ENCODE peak calls at places on chromosomes 5 and 9, in nine cellular contexts. B is effector memory CD4-positive, alpha-beta T cell; O is aorta; U is tibial artery; R is MM.1S; L is sigmoid colon; N is fibroblast of lung; W is endothelial cell of umbilical vein; S is colonic mucosa. H is an unnamed sample.

GRCh38 chr9:135480071-135480941 is 724 bp downstream of the PPP1R26 start:
- DNase-seq in R (peak; percentile 25), S (peak; percentile 71), W (peak; percentile 26), B (no peak), L (no peak), N (peak; percentile 21), O (no peak), U (no peak), H (peak; percentile 44)

GRCh38 chr9:100440071-100440470 is 13.1 kb downstream of the MSANTD3 start:
- DNase-seq in U (no peak), W (no peak), S (no peak), B (no peak), R (no peak), N (peak; percentile 68), L (no peak), O (no peak), H (no peak)

GRCh38 chr9:78144663-78145377 is 91.1 kb upstream of the CEP78 start:
- DNase-seq in O (no peak), R (no peak), L (no peak), B (no peak), W (peak; percentile 98), U (no peak), S (no peak), N (no peak), H (no peak)

GRCh38 chr5:54739371-54739770 is 221.8 kb downstream of the SNX18 start:
- DNase-seq in U (no peak), N (no peak), S (no peak), B (no peak), O (no peak), R (no peak), W (no peak), L (no peak), H (no peak)

GRCh38 chr9:110984890-110985437 is 53.3 kb downstream of the LPAR1 start:
- DNase-seq in W (no peak), R (no peak), O (no peak), L (no peak), S (no peak), B (no peak), U (no peak), N (no peak), H (no peak)

GRCh38 chr9:36337865-36338264 is 62.2 kb downstream of the RNF38 start:
- DNase-seq in O (no peak), N (no peak), W (peak; percentile 40), U (no peak), R (peak; percentile 11), L (no peak), S (no peak), B (no peak), H (no peak)

GRCh38 chr5:69091771-69092170 is 2.0 kb upstream of the SLC30A5 start:
- DNase-seq in B (no peak), U (no peak), R (no peak), N (no peak), W (no peak), O (no peak), S (no peak), L (no peak), H (no peak)

GRCh38 chr9:138013836-138014569 is 136.4 kb downstream of the CACNA1B start:
- DNase-seq in L (no peak), N (no peak), R (no peak), S (no peak), O (no peak), B (no peak), W (no peak), U (peak; percentile 56), H (no peak)

GRCh38 chr9:133681658-133682306 is 45.6 kb downstream of the DBH start:
- DNase-seq in N (no peak), O (no peak), R (no peak), L (no peak), U (no peak), S (no peak), B (no peak), W (no peak), H (no peak)

GRCh38 chr9:133680976-133681657 is 45.0 kb downstream of the DBH start:
- DNase-seq in L (no peak), O (no peak), N (no peak), R (no peak), B (no peak), U (no peak), W (no peak), S (no peak), H (no peak)

GRCh38 chr9:133683494-133684460 is 47.6 kb downstream of the DBH start:
- DNase-seq in B (peak; percentile 72), L (no peak), R (no peak), S (no peak), N (no peak), O (no peak), U (no peak), W (no peak), H (peak; percentile 59)

GRCh38 chr9:133684461-133685361 is 48.5 kb downstream of the DBH start:
- DNase-seq in L (no peak), R (no peak), U (no peak), N (no peak), W (no peak), O (no peak), B (no peak), S (no peak), H (no peak)

DNA sequence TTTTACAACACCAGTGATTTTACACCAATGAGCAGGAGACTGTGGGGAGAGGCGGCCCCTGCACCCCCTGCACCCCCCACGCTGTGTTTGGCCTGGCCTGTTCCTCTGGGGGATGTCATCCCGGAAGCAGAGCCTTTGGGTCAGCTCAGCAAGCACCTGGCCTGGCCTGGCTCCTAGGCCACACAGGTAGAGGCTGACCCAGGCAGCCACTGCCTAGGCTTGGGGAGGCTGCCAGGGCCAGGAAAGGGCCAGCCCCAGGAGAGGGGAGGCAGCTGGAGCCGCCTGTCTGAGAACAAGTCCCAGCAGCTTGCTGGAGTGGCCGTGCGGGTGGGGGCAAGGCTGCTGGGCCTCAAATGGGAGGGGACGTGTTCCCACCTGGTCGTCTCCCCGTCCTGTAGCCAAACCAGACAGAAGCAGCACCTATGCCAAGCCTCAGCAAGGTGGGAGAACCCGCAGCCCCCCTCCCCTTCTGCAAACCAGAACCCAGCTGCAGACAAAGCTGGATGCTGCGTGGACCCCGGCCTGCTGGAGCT is 46.9 kb downstream of the DBH start:
- DNase-seq in L (no peak), O (no peak), R (no peak), W (no peak), B (no peak), N (no peak), U (no peak), S (no peak), H (peak; percentile 16)
- H3K27ac ChIP-seq in L (no peak overlapping the region), O (no peak overlapping the region), R (no peak overlapping the region), W (no peak overlapping the region), B (peak overlapping the region; percentile 86), N (no peak overlapping the region), U (no peak overlapping the region), S (peak overlapping the region; percentile 42), H (peak overlapping the region; percentile 71)

GRCh38 chr9:134283111-134283515 is 43.1 kb upstream of the RXRA start:
- DNase-seq in N (peak; percentile 85), O (peak; percentile 93), U (peak; percentile 85), S (peak; percentile 34), B (no peak), W (peak; percentile 28), L (peak; percentile 96), R (no peak), H (peak; percentile 51)

GRCh38 chr9:134285215-134285845 is 40.9 kb upstream of the RXRA start:
- DNase-seq in R (no peak), N (no peak), U (no peak), W (no peak), B (no peak), S (no peak), O (no peak), L (no peak), H (no peak)

GRCh38 chr9:134284273-134284672 is 42.0 kb upstream of the RXRA start:
- DNase-seq in B (no peak), S (no peak), W (no peak), O (peak; percentile 84), N (no peak), U (peak; percentile 74), R (no peak), L (no peak), H (no peak)

GRCh38 chr9:134283692-134284265 is 42.5 kb upstream of the RXRA start:
- DNase-seq in B (no peak), N (no peak), U (no peak), O (no peak), L (no peak), R (no peak), S (no peak), W (no peak), H (no peak)

GRCh38 chr9:134284741-134285140 is 41.5 kb upstream of the RXRA start:
- DNase-seq in O (no peak), W (no peak), B (no peak), S (no peak), U (no peak), N (no peak), L (no peak), R (no peak), H (no peak)
- H3K27ac ChIP-seq in O (no peak overlapping the region), W (no peak overlapping the region), B (no peak overlapping the region), S (no peak overlapping the region), U (no peak overlapping the region), N (no peak overlapping the region), L (no peak overlapping the region), R (no peak overlapping the region), H (no peak overlapping the region)

GRCh38 chr5:1293997-1294838 is 650 bp downstream of the TERT start:
- DNase-seq in L (peak; percentile 54), N (no peak), U (peak; percentile 42), W (no peak), R (no peak), B (no peak), S (peak; percentile 19), O (peak; percentile 69), H (no peak)

GRCh38 chr5:1295650-1296037 is 776 bp upstream of the TERT start:
- DNase-seq in L (peak; percentile 60), S (peak; percentile 15), O (no peak), W (no peak), R (no peak), U (peak; percentile 55), B (no peak), N (no peak), H (no peak)

GRCh38 chr5:1292846-1293415 is 1.9 kb downstream of the TERT start:
- DNase-seq in L (peak; percentile 46), W (no peak), N (no peak), S (peak; percentile 15), R (no peak), U (peak; percentile 58), O (no peak), B (no peak), H (no peak)

GRCh38 chr5:1293416-1293996 is 1.4 kb downstream of the TERT start:
- DNase-seq in R (no peak), B (no peak), U (peak; percentile 38), L (no peak), W (no peak), O (peak; percentile 69), S (peak; percentile 16), N (no peak), H (no peak)

DNA sequence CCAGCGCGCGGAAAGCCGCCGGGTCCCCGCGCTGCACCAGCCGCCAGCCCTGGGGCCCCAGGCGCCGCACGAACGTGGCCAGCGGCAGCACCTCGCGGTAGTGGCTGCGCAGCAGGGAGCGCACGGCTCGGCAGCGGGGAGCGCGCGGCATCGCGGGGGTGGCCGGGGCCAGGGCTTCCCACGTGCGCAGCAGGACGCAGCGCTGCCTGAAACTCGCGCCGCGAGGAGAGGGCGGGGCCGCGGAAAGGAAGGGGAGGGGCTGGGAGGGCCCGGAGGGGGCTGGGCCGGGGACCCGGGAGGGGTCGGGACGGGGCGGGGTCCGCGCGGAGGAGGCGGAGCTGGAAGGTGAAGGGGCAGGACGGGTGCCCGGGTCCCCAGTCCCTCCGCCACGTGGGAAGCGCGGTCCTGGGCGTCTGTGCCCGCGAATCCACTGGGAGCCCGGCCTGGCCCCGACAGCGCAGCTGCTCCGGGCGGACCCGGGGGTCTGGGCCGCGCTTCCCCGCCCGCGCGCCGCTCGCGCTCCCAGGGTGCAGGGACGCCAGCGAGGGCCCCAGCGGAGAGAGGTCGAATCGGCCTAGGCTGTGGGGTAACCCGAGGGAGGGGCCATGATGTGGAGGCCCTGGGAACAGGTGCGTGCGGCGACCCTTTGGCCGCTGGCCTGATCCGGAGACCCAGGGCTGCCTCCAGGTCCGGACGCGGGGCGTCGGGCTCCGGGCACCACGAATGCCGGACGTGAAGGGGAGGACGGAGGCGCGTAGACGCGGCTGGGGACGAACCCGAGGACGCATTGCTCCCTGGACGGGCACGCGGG is at the start of gene TERT:
- DNase-seq in W (no peak), N (no peak), R (no peak), U (no peak), O (peak; percentile 70), B (peak; percentile 56), L (peak; percentile 53), S (peak; percentile 78), H (peak; percentile 14)
- H3K27ac ChIP-seq in W (no peak within 1 kb of the TSS), N (no peak within 1 kb of the TSS), R (no peak within 1 kb of the TSS), U (no peak within 1 kb of the TSS), O (no peak within 1 kb of the TSS), B (no peak within 1 kb of the TSS), L (no peak within 1 kb of the TSS), S (no peak within 1 kb of the TSS), H (no peak within 1 kb of the TSS)

GRCh38 chr9:1604942-1605560 is 410.1 kb upstream of the SMARCA2 start:
- DNase-seq in W (no peak), U (no peak), L (no peak), B (no peak), S (no peak), O (no peak), N (peak; percentile 32), R (peak; percentile 53), H (no peak)

GRCh38 chr9:1598270-1598669 is 416.9 kb upstream of the SMARCA2 start:
- DNase-seq in B (no peak), N (no peak), W (no peak), R (no peak), S (no peak), L (no peak), O (no peak), U (no peak), H (no peak)

GRCh38 chr9:1599961-1600360 is 415.2 kb upstream of the SMARCA2 start:
- DNase-seq in U (no peak), N (no peak), B (no peak), R (no peak), S (no peak), O (no peak), W (no peak), L (no peak), H (no peak)
- H3K27ac ChIP-seq in U (no peak overlapping the region), N (no peak overlapping the region), B (no peak overlapping the region), R (no peak overlapping the region), S (no peak overlapping the region), O (no peak overlapping the region), W (no peak overlapping the region), L (no peak overlapping the region), H (no peak overlapping the region)

H was measured in small intestine.